ENCODE peak calls at places on chromosomes 16 and 17, in nine cellular contexts. W is Peyer's patch, B is stomach, S is colonic mucosa, Y is DND-41, R is cardiac muscle cell, Z is RWPE2, X is IMR-90, C is suprapubic skin. I is an unnamed sample. For H3K36me3, the result is how much of the 10 kb centered on the place peaks cover.

GRCh38 chr17:32516940-32517711 is 30.3 kb downstream of the CDK5R1 start:
- DNase-seq in X (no peak), Y (no peak), S (no peak), C (peak), Z (no peak), R (no peak), B (no peak), W (no peak), I (no peak)

GRCh38 chr16:67641779-67642708 is 2.9 kb upstream of the CARMIL2 start:
- DNase-seq in S (no peak), C (no peak), Z (no peak), B (peak), X (peak), W (no peak), Y (no peak), R (no peak), I (no peak)

GRCh38 chr16:46822270-46822669 is 8.7 kb downstream of the C16orf87 start:
- DNase-seq in W (no peak), Z (no peak), R (no peak), S (no peak), X (peak), B (no peak), C (no peak), Y (no peak), I (peak)

GRCh38 chr17:66713533-66714042 is 121.3 kb upstream of the CACNG5 start:
- DNase-seq in C (no peak), W (no peak), X (no peak), R (peak), Y (no peak), S (no peak), B (no peak), Z (no peak), I (no peak)

GRCh38 chr17:8557176-8557806 is 73.2 kb downstream of the MYH10 start:
- DNase-seq in R (peak), Y (no peak), S (no peak), B (no peak), X (no peak), C (no peak), W (no peak), Z (no peak), I (no peak)

GRCh38 chr17:8885968-8886674 is 18.6 kb upstream of the PIK3R6 start:
- DNase-seq in C (no peak), X (no peak), W (no peak), B (no peak), S (peak), Z (no peak), Y (no peak), R (no peak), I (no peak)

GRCh38 chr17:41894791-41895331 is 23.9 kb downstream of the ACLY start:
- DNase-seq in B (no peak), Y (no peak), R (no peak), Z (no peak), X (peak), S (no peak), W (no peak), C (no peak), I (peak)

GRCh38 chr16:11006666-11007065 is 62.3 kb downstream of the CLEC16A start:
- DNase-seq in C (no peak), W (no peak), Z (no peak), R (no peak), B (no peak), S (no peak), Y (no peak), X (no peak), I (no peak)

GRCh38 chr16:3215601-3216262 is 19.2 kb downstream of the ZNF200 start:
- DNase-seq in W (no peak), Y (no peak), B (no peak), S (no peak), Z (no peak), C (no peak), X (no peak), R (no peak), I (no peak)

GRCh38 chr16:82741073-82741615 is 114.4 kb downstream of the CDH13 start:
- DNase-seq in B (no peak), X (peak), C (no peak), R (no peak), S (no peak), W (no peak), Z (no peak), Y (no peak), I (peak)

DNA sequence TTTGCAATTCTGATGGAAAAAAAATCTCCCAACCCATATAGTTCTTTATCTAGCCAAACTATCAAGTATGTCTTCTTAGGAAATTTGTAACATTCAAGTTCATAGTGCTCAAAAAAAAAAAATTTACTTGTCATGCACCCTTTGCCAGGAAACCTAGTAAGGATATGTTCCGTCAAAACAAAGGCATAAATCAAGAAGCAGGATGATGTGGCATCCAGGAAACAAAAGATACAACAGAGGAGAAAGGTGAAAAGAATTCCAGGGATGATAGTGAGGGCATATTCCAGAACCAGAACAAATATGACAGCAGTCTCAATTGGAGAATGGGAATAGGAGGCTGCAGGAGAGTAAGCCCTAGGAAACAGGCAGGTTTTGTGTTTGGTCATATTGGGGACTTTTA is 104.6 kb downstream of the SPAG9 start:
- DNase-seq in S (no peak), X (no peak), W (no peak), Y (no peak), R (no peak), C (no peak), Z (no peak), B (no peak), I (no peak)
- H3K36me3 ChIP-seq in S (under half), X (under half), W (under half), Y (half or more), R (under half), C (half or more), Z (half or more), B (half or more), I (under half)

DNA sequence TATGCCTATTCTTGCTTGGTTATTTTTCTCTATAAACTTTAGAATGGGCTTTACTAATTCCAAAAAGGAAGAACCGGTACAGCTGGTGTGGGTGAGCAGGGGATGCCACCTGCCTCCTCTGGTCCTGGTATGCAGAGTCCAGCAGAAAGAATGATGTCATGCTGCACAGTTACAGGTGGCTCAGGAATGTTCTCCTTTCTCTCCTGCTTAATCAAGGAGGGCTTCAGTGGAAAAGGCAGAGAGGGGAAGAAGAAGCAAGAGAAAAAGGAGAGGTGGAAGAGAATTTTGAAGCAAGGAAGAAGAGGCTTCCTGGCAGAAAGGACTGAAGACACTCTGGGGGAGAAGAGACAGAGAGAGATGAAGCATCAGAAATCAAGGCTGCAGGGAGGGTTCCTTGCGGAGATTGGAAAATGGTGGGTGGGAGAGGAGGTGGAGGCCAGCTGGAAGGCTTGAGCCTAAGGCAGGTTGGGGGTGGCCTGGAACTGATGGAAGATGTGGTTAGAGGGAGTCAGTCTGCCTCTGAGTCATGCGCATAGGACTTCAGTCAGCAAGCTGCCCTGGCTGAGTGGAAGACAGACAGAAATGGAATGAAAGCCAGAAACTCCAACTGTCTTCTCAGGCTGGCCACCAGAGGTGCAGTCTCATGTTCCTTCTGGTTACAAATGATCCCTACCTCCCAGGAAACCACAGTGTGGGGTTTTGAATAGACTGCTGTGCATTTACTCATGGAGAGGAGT is 64.6 kb upstream of the CRHR1 start:
- DNase-seq in X (peak), Y (no peak), Z (no peak), R (peak), S (no peak), C (no peak), B (no peak), W (no peak), I (peak)
- TF ChIP-seq CTCF in X (peak), Y (peak), Z (peak), R (peak), S (no peak), C (peak), B (no peak), W (no peak), I (peak)

GRCh38 chr16:56841233-56841632 is 23.8 kb upstream of the SLC12A3 start:
- DNase-seq in Z (no peak), X (peak), W (no peak), Y (no peak), C (peak), R (no peak), B (no peak), S (no peak), I (no peak)

GRCh38 chr16:56842133-56842532 is 22.9 kb upstream of the SLC12A3 start:
- DNase-seq in B (no peak), C (no peak), X (no peak), R (no peak), Y (no peak), S (no peak), Z (no peak), W (no peak), I (no peak)

GRCh38 chr16:56847173-56847948 is 17.6 kb upstream of the SLC12A3 start:
- DNase-seq in C (peak), R (no peak), W (no peak), S (no peak), B (no peak), X (no peak), Y (peak), Z (no peak), I (no peak)

GRCh38 chr16:56841659-56842058 is 23.3 kb upstream of the SLC12A3 start:
- DNase-seq in B (no peak), Y (no peak), W (no peak), Z (no peak), X (no peak), C (peak), R (no peak), S (no peak), I (no peak)

GRCh38 chr16:56844056-56844455 is 21.0 kb upstream of the SLC12A3 start:
- DNase-seq in C (peak), B (no peak), Y (no peak), R (no peak), S (no peak), X (no peak), Z (no peak), W (no peak), I (no peak)
- H3K36me3 ChIP-seq in C (half or more), B (half or more), Y (half or more), R (under half), S (under half), X (under half), Z (under half), W (under half), I (under half)

GRCh38 chr17:16516594-16517018 is 24.6 kb upstream of the LRRC75A start:
- DNase-seq in Z (no peak), B (no peak), C (no peak), S (no peak), R (peak), Y (no peak), W (no peak), X (peak), I (peak)
- TF ChIP-seq CTCF in Z (no peak), B (no peak), C (no peak), S (no peak), R (no peak), Y (no peak), W (no peak), X (no peak), I (no peak)

I was measured in brain microvascular endothelial cell.